ENCODE peak calls at places on chromosomes 6 and 20, in six cellular contexts. K, D, Z, L, H and G are unnamed samples.

GRCh38 chr6:33206864-33207568 is 1.3 kb upstream of the RING1 start:
- DNase-seq in K (peak), D (peak), Z (no peak), L (no peak), H (no peak), G (no peak)

GRCh38 chr20:57025666-57026065 is 240.8 kb downstream of the BMP7 start:
- DNase-seq in K (no peak), D (no peak), Z (no peak), L (no peak), H (no peak), G (no peak)

GRCh38 chr6:70706491-70707123 is 38.9 kb downstream of the SMAP1 start:
- DNase-seq in K (peak), D (peak), Z (no peak), L (no peak), H (peak), G (no peak)

GRCh38 chr6:146027586-146028249 is 1.1 kb upstream of the GRM1 start:
- DNase-seq in K (no peak), D (no peak), Z (no peak), L (no peak), H (peak), G (no peak)

GRCh38 chr6:31180500-31180899 is 10.0 kb upstream of the POU5F1 start:
- DNase-seq in K (no peak), D (peak), Z (peak), L (no peak), H (peak), G (peak)

GRCh38 chr20:21715193-21715881 is 9.9 kb downstream of the PAX1 start:
- DNase-seq in K (no peak), D (no peak), Z (no peak), L (no peak), H (no peak), G (no peak)

GRCh38 chr6:29926795-29927427 is 15.4 kb upstream of the HLA-A start:
- DNase-seq in K (peak), D (peak), Z (peak), L (no peak), H (peak), G (peak)

GRCh38 chr6:35419431-35419830 is 32.7 kb upstream of the FANCE start:
- DNase-seq in K (no peak), D (peak), Z (no peak), L (no peak), H (no peak), G (no peak)

GRCh38 chr20:32585011-32585518 is at the start of gene NOL4L:
- DNase-seq in K (no peak), D (peak), Z (no peak), L (peak), H (peak), G (peak)

GRCh38 chr20:21702553-21703467 is 2.7 kb upstream of the PAX1 start:
- DNase-seq in K (no peak), D (peak), Z (peak), L (peak), H (no peak), G (peak)

GRCh38 chr6:24448396-24448795 is 41.0 kb downstream of the GPLD1 start:
- DNase-seq in K (no peak), D (no peak), Z (no peak), L (no peak), H (no peak), G (no peak)

GRCh38 chr6:26157150-26157837 is 70.1 kb downstream of the HFE start:
- DNase-seq in K (peak), D (peak), Z (peak), L (peak), H (peak), G (peak)

GRCh38 chr6:84050408-84050807 is 16.8 kb downstream of the MRAP2 start:
- DNase-seq in K (no peak), D (no peak), Z (no peak), L (no peak), H (no peak), G (no peak)

GRCh38 chr20:18632196-18632789 is 44.4 kb downstream of the DTD1 start:
- DNase-seq in K (peak), D (peak), Z (peak), L (peak), H (peak), G (peak)

GRCh38 chr6:7137335-7138106 is 29.8 kb downstream of the RREB1 start:
- DNase-seq in K (peak), D (peak), Z (peak), L (no peak), H (no peak), G (peak)

GRCh38 chr6:110859335-110859792 is 15.2 kb upstream of the AMD1 start:
- DNase-seq in K (no peak), D (no peak), Z (no peak), L (no peak), H (no peak), G (no peak)

GRCh38 chr6:37624606-37625574 is 72.8 kb downstream of the MDGA1 start:
- DNase-seq in K (no peak), D (peak), Z (peak), L (no peak), H (peak), G (peak)

GRCh38 chr6:121780325-121781313 is 345.2 kb downstream of the GJA1 start:
- DNase-seq in K (peak), D (peak), Z (peak), L (no peak), H (no peak), G (no peak)

GRCh38 chr6:42195415-42195814 is 659 bp upstream of the GUCA1B start:
- DNase-seq in K (no peak), D (no peak), Z (no peak), L (no peak), H (no peak), G (no peak)

GRCh38 chr6:158516098-158516497 is 43.8 kb upstream of the TMEM181 start:
- DNase-seq in K (no peak), D (no peak), Z (no peak), L (no peak), H (no peak), G (no peak)

GRCh38 chr6:23650676-23651075 is 475.3 kb upstream of the NRSN1 start:
- DNase-seq in K (no peak), D (no peak), Z (no peak), L (no peak), H (no peak), G (no peak)

GRCh38 chr6:157453131-157453530 is 72.1 kb downstream of the ZDHHC14 start:
- DNase-seq in K (no peak), D (no peak), Z (no peak), L (no peak), H (no peak), G (no peak)

GRCh38 chr6:65448806-65449397 is 258.1 kb downstream of the EYS start:
- DNase-seq in K (no peak), D (no peak), Z (no peak), L (no peak), H (no peak), G (no peak)

GRCh38 chr6:52407467-52407866 is 12.7 kb upstream of the EFHC1 start:
- DNase-seq in K (no peak), D (peak), Z (no peak), L (no peak), H (peak), G (no peak)

GRCh38 chr6:163340201-163340887 is 74.2 kb upstream of the QKI start:
- DNase-seq in K (no peak), D (peak), Z (no peak), L (no peak), H (no peak), G (no peak)

GRCh38 chr6:125598422-125598821 is 151.0 kb upstream of the HEY2 start:
- DNase-seq in K (peak), D (peak), Z (peak), L (no peak), H (no peak), G (no peak)

GRCh38 chr6:116572162-116572561 is 858 bp downstream of the RWDD1 start:
- DNase-seq in K (no peak), D (peak), Z (peak), L (no peak), H (no peak), G (no peak)

GRCh38 chr6:122422614-122423267 is 23.3 kb downstream of the HSF2 start:
- DNase-seq in K (no peak), D (no peak), Z (no peak), L (no peak), H (no peak), G (peak)

GRCh38 chr6:106448000-106448426 is 87.5 kb downstream of the CRYBG1 start:
- DNase-seq in K (no peak), D (no peak), Z (no peak), L (no peak), H (no peak), G (peak)

GRCh38 chr6:138956244-138956924 is 31.7 kb downstream of the REPS1 start:
- DNase-seq in K (no peak), D (no peak), Z (no peak), L (no peak), H (no peak), G (no peak)

GRCh38 chr20:25195962-25196700 is 619 bp downstream of the ENTPD6 start:
- DNase-seq in K (peak), D (peak), Z (peak), L (peak), H (peak), G (no peak)

GRCh38 chr20:8194721-8195120 is 62.7 kb downstream of the PLCB1 start:
- DNase-seq in K (no peak), D (peak), Z (no peak), L (no peak), H (no peak), G (no peak)

GRCh38 chr6:169420912-169421543 is 167.4 kb upstream of the THBS2 start:
- DNase-seq in K (no peak), D (no peak), Z (no peak), L (no peak), H (no peak), G (no peak)

GRCh38 chr6:137823826-137824501 is 43.1 kb upstream of the TNFAIP3 start:
- DNase-seq in K (peak), D (peak), Z (no peak), L (no peak), H (no peak), G (no peak)